ENCODE peak calls at places on chromosomes 2 and 18, in six cellular contexts. P is PC-3, Y is ovary, Z is esophagus squamous epithelium, G is right cardiac atrium, W is heart right ventricle. U is an unnamed sample.

GRCh38 chr2:173109253-173110188 is 33.9 kb downstream of the MAP3K20 start:
- DNase-seq in Z (no peak), G (no peak), Y (no peak), W (no peak), P (peak; percentile 85), U (no peak)

GRCh38 chr2:190765386-190766173 is 115.0 kb upstream of the GLS start:
- DNase-seq in P (peak; percentile 82), Z (no peak), W (no peak), Y (no peak), G (no peak), U (no peak)

GRCh38 chr2:21052044-21052443 is 8.2 kb upstream of the APOB start:
- DNase-seq in G (no peak), Y (no peak), Z (no peak), W (no peak), P (no peak), U (no peak)

GRCh38 chr2:95075440-95075885 is 46.1 kb downstream of the MRPS5 start:
- DNase-seq in P (no peak), W (no peak), Y (no peak), Z (no peak), G (no peak), U (no peak)

GRCh38 chr2:110140433-110140832 is 24.8 kb upstream of the MALL start:
- DNase-seq in W (no peak), Y (no peak), P (no peak), G (no peak), Z (no peak), U (no peak)

GRCh38 chr2:170144758-170145157 is 33.2 kb upstream of the MYO3B start:
- DNase-seq in Y (no peak), Z (no peak), P (no peak), G (no peak), W (no peak), U (no peak)

GRCh38 chr2:33602216-33602830 is 3.2 kb upstream of the FAM98A start:
- DNase-seq in P (no peak), W (no peak), Z (no peak), G (no peak), Y (no peak), U (no peak)

GRCh38 chr2:41963661-41964525 is 83.9 kb upstream of the PKDCC start:
- DNase-seq in Y (peak; percentile 83), P (peak; percentile 41), Z (no peak), G (peak; percentile 90), W (peak; percentile 65), U (no peak)

GRCh38 chr18:23629444-23629946 is 33.2 kb downstream of the ANKRD29 start:
- DNase-seq in G (no peak), W (no peak), Z (no peak), Y (no peak), P (peak; percentile 37), U (no peak)

GRCh38 chr2:233107906-233108305 is 47.8 kb downstream of the INPP5D start:
- DNase-seq in P (no peak), Y (no peak), G (no peak), Z (no peak), W (no peak), U (no peak)

GRCh38 chr2:99572798-99573197 is 83.0 kb upstream of the REV1 start:
- DNase-seq in P (no peak), G (no peak), Z (no peak), Y (no peak), W (no peak), U (no peak)

GRCh38 chr2:204860249-204860648 is 315.0 kb downstream of the PARD3B start:
- DNase-seq in W (no peak), P (no peak), Z (no peak), G (peak; percentile 62), Y (no peak), U (no peak)

GRCh38 chr2:99697811-99698568 is 208.2 kb upstream of the REV1 start:
- DNase-seq in G (peak; percentile 82), Z (no peak), Y (peak; percentile 62), W (peak; percentile 27), P (peak; percentile 19), U (no peak)

GRCh38 chr2:77018219-77018618 is 504.0 kb downstream of the LRRTM4 start:
- DNase-seq in P (no peak), Z (no peak), W (no peak), G (no peak), Y (no peak), U (no peak)

GRCh38 chr18:38961880-38962279 is 1396.3 kb upstream of the CELF4 start:
- DNase-seq in W (no peak), Y (no peak), Z (no peak), G (no peak), P (no peak), U (no peak)

GRCh38 chr2:158600155-158600802 is 143.5 kb downstream of the PKP4 start:
- DNase-seq in Y (peak; percentile 15), Z (no peak), P (peak; percentile 94), G (peak; percentile 61), W (peak; percentile 76), U (no peak)

GRCh38 chr18:77857926-77858325 is 608.3 kb downstream of the GALR1 start:
- DNase-seq in W (no peak), Z (no peak), P (no peak), G (no peak), Y (no peak), U (no peak)

GRCh38 chr2:45802739-45803138 is 151.3 kb downstream of the PRKCE start:
- DNase-seq in Y (no peak), G (no peak), P (no peak), Z (no peak), W (no peak), U (no peak)

GRCh38 chr2:37984176-37984575 is 59.1 kb downstream of the RMDN2 start:
- DNase-seq in W (no peak), P (no peak), Y (no peak), Z (no peak), G (no peak), U (no peak)

GRCh38 chr2:37983719-37984118 is 58.6 kb downstream of the RMDN2 start:
- DNase-seq in Y (no peak), W (no peak), Z (no peak), P (no peak), G (no peak), U (no peak)

GRCh38 chr2:37984589-37984988 is 59.5 kb downstream of the RMDN2 start:
- DNase-seq in Y (no peak), G (no peak), W (no peak), Z (no peak), P (peak; percentile 41), U (no peak)

GRCh38 chr2:37982847-37983246 is 57.8 kb downstream of the RMDN2 start:
- DNase-seq in P (no peak), Y (no peak), G (no peak), W (no peak), Z (no peak), U (no peak)

GRCh38 chr2:37982147-37982582 is 57.1 kb downstream of the RMDN2 start:
- DNase-seq in Y (peak; percentile 60), W (peak; percentile 80), P (peak; percentile 79), G (peak; percentile 74), Z (no peak), U (peak; percentile 74)
- H3K4me3 ChIP-seq in Y (peak overlapping the region; percentile 13), W (no peak overlapping the region), P (no peak overlapping the region), G (peak overlapping the region; percentile 26), Z (no peak overlapping the region), U (peak overlapping the region; percentile 32)

DNA sequence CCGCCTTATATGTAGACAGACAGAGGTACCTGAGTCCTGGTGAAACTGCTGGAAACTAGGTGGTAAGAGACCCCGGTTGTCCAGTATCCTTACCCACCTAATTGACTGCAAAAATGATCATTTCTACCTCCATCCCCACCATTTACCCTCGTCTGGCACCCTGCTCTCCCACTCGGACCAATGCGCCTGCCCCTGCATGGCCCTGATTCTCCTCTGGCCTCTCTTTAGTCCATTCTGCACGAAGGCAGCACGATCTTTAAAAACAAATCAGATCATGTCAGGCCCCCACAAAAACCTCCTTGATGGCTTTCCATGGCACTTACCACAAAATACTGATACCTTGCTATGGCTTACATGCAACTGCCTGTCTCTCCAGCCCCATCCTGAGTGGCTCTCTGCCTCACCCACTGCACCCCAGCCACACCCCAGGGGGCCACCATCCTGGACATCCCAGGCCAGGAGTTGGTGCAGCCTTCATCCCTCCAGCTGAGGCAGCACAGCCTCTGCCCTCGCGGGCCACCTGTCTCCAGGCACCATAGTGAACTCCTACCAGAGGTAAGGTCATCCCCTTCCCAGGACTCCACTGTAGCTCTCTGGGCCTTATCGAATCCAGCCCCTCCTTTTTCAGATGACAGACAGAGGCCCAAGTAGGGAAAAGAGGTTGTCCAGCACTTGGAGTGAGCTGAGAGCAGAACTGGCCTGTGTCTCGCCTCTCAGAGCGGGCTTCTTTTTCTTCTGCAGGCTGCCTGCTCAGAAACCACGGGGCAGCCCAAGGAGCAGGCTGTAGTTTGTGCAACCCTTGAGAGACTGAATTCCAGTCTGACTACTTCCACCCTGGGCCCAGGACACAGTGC is 12.3 kb upstream of the CIB4 start:
- DNase-seq in W (no peak), G (no peak), Y (no peak), Z (no peak), P (no peak), U (no peak)
- H3K27ac ChIP-seq in W (no peak overlapping the region), G (no peak overlapping the region), Y (no peak overlapping the region), Z (no peak overlapping the region), P (no peak overlapping the region), U (no peak overlapping the region)

GRCh38 chr18:58263733-58264469 is 219.9 kb downstream of the NEDD4L start:
- DNase-seq in P (peak; percentile 49), W (no peak), G (no peak), Y (no peak), Z (no peak), U (no peak)

GRCh38 chr18:58266291-58266690 is 222.3 kb downstream of the NEDD4L start:
- DNase-seq in Z (no peak), Y (no peak), G (no peak), P (no peak), W (no peak), U (no peak)

GRCh38 chr18:58264846-58265245 is 220.8 kb downstream of the NEDD4L start:
- DNase-seq in Z (no peak), P (no peak), G (no peak), Y (no peak), W (no peak), U (no peak)

GRCh38 chr18:58262581-58262980 is 218.6 kb downstream of the NEDD4L start:
- DNase-seq in Y (no peak), P (no peak), W (no peak), Z (no peak), G (no peak), U (no peak)

GRCh38 chr18:58263055-58263732 is 219.2 kb downstream of the NEDD4L start:
- DNase-seq in P (peak; percentile 85), Z (no peak), Y (no peak), W (no peak), G (no peak), U (peak; percentile 59)
- H3K4me3 ChIP-seq in P (peak overlapping the region; percentile 56), Z (peak overlapping the region; percentile 20), Y (no peak overlapping the region), W (no peak overlapping the region), G (no peak overlapping the region), U (no peak overlapping the region)

GRCh38 chr2:218367415-218368149 is 10.9 kb downstream of the CATIP start:
- DNase-seq in Y (peak; percentile 89), Z (peak; percentile 46), W (peak; percentile 92), P (peak; percentile 69), G (peak; percentile 97), U (peak; percentile 76)
- H3K27ac ChIP-seq in Y (peak overlapping the region; percentile 34), Z (peak overlapping the region; percentile 91), W (peak overlapping the region; percentile 88), P (no peak overlapping the region), G (peak overlapping the region; percentile 94), U (peak overlapping the region; percentile 93)

GRCh38 chr2:101305492-101306123 is 2.9 kb downstream of the RNF149 start:
- DNase-seq in G (no peak), W (no peak), P (peak; percentile 61), Y (no peak), Z (no peak), U (no peak)
- H3K4me3 ChIP-seq in G (peak overlapping the region; percentile 70), W (peak overlapping the region; percentile 70), P (peak overlapping the region; percentile 83), Y (peak overlapping the region; percentile 80), Z (peak overlapping the region; percentile 84), U (peak overlapping the region; percentile 84)

U was measured in breast epithelium.